ENCODE peak calls at places on chromosomes 2 and 18, in seven cellular contexts. R is nephron progenitor cell; K is pons; E is HT1080; Q is AG04450; G is activated CD4-positive, CD25-positive, alpha-beta regulatory T cell; S is aorta. O is an unnamed sample.

GRCh38 chr2:152330235-152330866 is 4.6 kb upstream of the FMNL2 start:
- DNase-seq in E (peak; percentile 39), S (no peak), Q (no peak), R (no peak), K (no peak), G (no peak), O (no peak)

GRCh38 chr2:226423498-226423960 is 376.1 kb downstream of the IRS1 start:
- DNase-seq in Q (no peak), K (peak; percentile 61), S (no peak), E (no peak), R (no peak), G (no peak), O (peak; percentile 4)

GRCh38 chr2:61718965-61719364 is 134.9 kb downstream of the FAM161A start:
- DNase-seq in G (no peak), Q (no peak), R (no peak), K (no peak), S (no peak), E (no peak), O (no peak)

GRCh38 chr18:63895190-63895589 is 7.7 kb downstream of the SERPINB2 start:
- DNase-seq in R (no peak), K (no peak), Q (no peak), G (no peak), S (no peak), E (no peak), O (no peak)

GRCh38 chr18:36711813-36712444 is 116.9 kb downstream of the TPGS2 start:
- DNase-seq in E (peak; percentile 95), G (no peak), S (no peak), K (no peak), Q (peak; percentile 62), R (no peak), O (no peak)

GRCh38 chr18:907880-908512 is 3.3 kb downstream of the ADCYAP1 start:
- DNase-seq in E (no peak), Q (no peak), K (no peak), R (peak; percentile 35), G (no peak), S (peak; percentile 78), O (no peak)

GRCh38 chr18:55635439-55635838 is 47.4 kb upstream of the TCF4 start:
- DNase-seq in R (no peak), S (no peak), E (no peak), Q (no peak), G (no peak), K (no peak), O (no peak)

GRCh38 chr2:145012806-145013205 is 492.9 kb upstream of the ZEB2 start:
- DNase-seq in S (no peak), Q (no peak), G (no peak), E (no peak), K (no peak), R (no peak), O (no peak)

GRCh38 chr18:36448384-36449290 is 151.1 kb downstream of the FHOD3 start:
- DNase-seq in R (no peak), Q (no peak), E (no peak), S (no peak), G (no peak), K (no peak), O (no peak)

GRCh38 chr2:49770919-49771318 is 616.6 kb upstream of the FSHR start:
- DNase-seq in Q (no peak), S (peak; percentile 79), G (no peak), R (peak; percentile 61), K (peak; percentile 76), E (peak; percentile 64), O (no peak)

GRCh38 chr18:77015176-77015575 is 117.4 kb downstream of the MBP start:
- DNase-seq in R (no peak), S (no peak), Q (no peak), K (no peak), E (no peak), G (no peak), O (no peak)

GRCh38 chr2:72035518-72036172 is 112.0 kb downstream of the CYP26B1 start:
- DNase-seq in K (no peak), S (no peak), E (no peak), R (no peak), Q (no peak), G (no peak), O (no peak)

GRCh38 chr2:38498039-38498438 is 104.7 kb downstream of the HNRNPLL start:
- DNase-seq in R (peak; percentile 34), G (no peak), E (no peak), S (no peak), K (no peak), Q (no peak), O (no peak)